ENCODE peak calls at places on chromosomes 1 and 21, in nine cellular contexts. D is stimulated activated CD8-positive, alpha-beta memory T cell treated with anti-CD3 and anti-CD28 coated beads, Interleukin-12 subunit alpha, Interleukin-12 subunit beta, amount 100 ng/mL, for 4 hours; U is stomach; Z is KBM-7; K is NCI-H2081; S is GM04503; W is NCI-H1105; A is T follicular helper cell; V is endothelial cell. I is an unnamed sample.

GRCh38 chr21:37580690-37581089 is 214.1 kb downstream of the DYRK1A start:
- DNase-seq in K (no peak), Z (peak), V (peak), W (no peak), D (no peak), S (no peak), A (no peak), U (no peak), I (no peak)

GRCh38 chr1:171635661-171636060 is 13.6 kb downstream of the MYOCOS start:
- DNase-seq in Z (no peak), D (no peak), A (no peak), V (no peak), S (no peak), K (no peak), W (no peak), U (no peak), I (no peak)

GRCh38 chr1:163509126-163509525 is 187.4 kb downstream of the NUF2 start:
- DNase-seq in A (no peak), U (no peak), W (no peak), K (no peak), Z (no peak), S (no peak), D (no peak), V (no peak), I (no peak)

GRCh38 chr1:210917560-210918214 is 216.3 kb downstream of the KCNH1 start:
- DNase-seq in V (no peak), W (no peak), K (no peak), A (no peak), U (no peak), S (no peak), D (no peak), Z (no peak), I (no peak)

GRCh38 chr21:16978309-16978895 is 534.4 kb upstream of the CXADR start:
- DNase-seq in S (no peak), D (no peak), A (no peak), K (no peak), V (no peak), Z (no peak), W (no peak), U (no peak), I (no peak)

GRCh38 chr1:153649137-153649866 is 9.2 kb upstream of the SNAPIN start:
- DNase-seq in D (no peak), A (no peak), W (no peak), U (peak), K (no peak), S (no peak), Z (no peak), V (no peak), I (no peak)

GRCh38 chr1:24966724-24967346 is 36.8 kb upstream of the RUNX3 start:
- DNase-seq in U (no peak), S (peak), V (no peak), D (peak), W (no peak), K (no peak), Z (no peak), A (peak), I (no peak)

GRCh38 chr1:66446261-66447001 is 87.5 kb upstream of the SGIP1 start:
- DNase-seq in W (peak), A (peak), U (no peak), Z (peak), D (no peak), K (peak), V (peak), S (no peak), I (peak)

GRCh38 chr1:235864965-235865525 is 1.7 kb downstream of the LYST start:
- DNase-seq in A (no peak), K (no peak), W (no peak), U (no peak), S (no peak), D (no peak), Z (no peak), V (no peak), I (no peak)

GRCh38 chr1:179228783-179229213 is 679 bp downstream of the ABL2 start:
- DNase-seq in Z (peak), S (no peak), V (peak), K (peak), W (peak), U (peak), D (peak), A (no peak), I (no peak)

GRCh38 chr1:208820600-208821232 is 576.5 kb upstream of the PLXNA2 start:
- DNase-seq in V (no peak), D (no peak), S (no peak), A (no peak), W (no peak), U (no peak), Z (no peak), K (peak), I (peak)

GRCh38 chr1:148263906-148264255 is 111.8 kb upstream of the NBPF11 start:
- DNase-seq in V (no peak), Z (no peak), D (no peak), S (no peak), W (peak), A (no peak), K (peak), U (peak), I (no peak)

GRCh38 chr1:1307261-1307907 is 346 bp downstream of the ACAP3 start:
- DNase-seq in Z (no peak), K (no peak), U (no peak), W (no peak), V (no peak), S (no peak), A (no peak), D (no peak), I (no peak)

GRCh38 chr1:23372481-23372880 is 2.8 kb upstream of the ZNF436 start:
- DNase-seq in S (no peak), A (no peak), W (no peak), U (no peak), V (no peak), K (no peak), Z (no peak), D (no peak), I (no peak)

GRCh38 chr1:23736437-23737134 is 6.7 kb upstream of the ELOA start:
- DNase-seq in W (no peak), D (no peak), Z (no peak), K (no peak), U (no peak), S (no peak), V (no peak), A (no peak), I (no peak)

GRCh38 chr21:43953028-43953427 is 59.1 kb upstream of the TRAPPC10 start:
- DNase-seq in D (no peak), Z (no peak), U (no peak), S (no peak), A (no peak), W (no peak), V (no peak), K (no peak), I (no peak)

GRCh38 chr21:20875741-20876140 is 122.5 kb upstream of the NCAM2 start:
- DNase-seq in V (no peak), S (no peak), W (no peak), K (no peak), Z (no peak), A (no peak), D (no peak), U (no peak), I (no peak)

GRCh38 chr21:46116846-46117585 is 19.1 kb downstream of the COL6A2 start:
- DNase-seq in W (no peak), Z (no peak), K (no peak), U (no peak), V (peak), S (no peak), A (no peak), D (no peak), I (no peak)

GRCh38 chr1:184409011-184409410 is 22.2 kb downstream of the C1orf21 start:
- DNase-seq in K (no peak), W (no peak), A (no peak), Z (no peak), S (no peak), V (no peak), U (no peak), D (no peak), I (no peak)

GRCh38 chr1:50873458-50874187 is 86.4 kb downstream of the FAF1 start:
- DNase-seq in D (peak), V (peak), S (no peak), A (peak), Z (peak), W (no peak), U (peak), K (peak), I (no peak)

GRCh38 chr1:27527857-27528700 is 38.1 kb upstream of the WASF2 start:
- DNase-seq in S (no peak), U (peak), V (peak), K (peak), W (peak), Z (no peak), A (peak), D (no peak), I (peak)

GRCh38 chr1:182685186-182685585 is 799 bp upstream of the RGS8 start:
- DNase-seq in S (no peak), Z (no peak), U (no peak), A (no peak), W (no peak), D (no peak), V (no peak), K (no peak), I (peak)

I was measured in NCI-H2107.